ENCODE peak calls at places on chromosomes 13 and 19, in five cellular contexts. One of them, this sample, is unnamed.

GRCh38 chr13:52665325-52665724 is 12.7 kb downstream of the SUGT1 start:
- DNase-seq in right lobe of liver: no peak
- DNase-seq in suprapubic skin: no peak
- DNase-seq in tibial nerve: no peak
- DNase-seq in A549: peak
- DNase-seq in this sample: no peak

GRCh38 chr19:35860818-35861639 is 4.3 kb downstream of the KIRREL2 start:
- DNase-seq in right lobe of liver: peak
- DNase-seq in suprapubic skin: no peak
- DNase-seq in tibial nerve: no peak
- DNase-seq in A549: no peak
- DNase-seq in this sample: no peak

GRCh38 chr19:7197760-7198696 is 96.2 kb downstream of the INSR start:
- DNase-seq in right lobe of liver: peak
- DNase-seq in suprapubic skin: peak
- DNase-seq in tibial nerve: peak
- DNase-seq in A549: peak
- DNase-seq in this sample: peak

GRCh38 chr19:40229484-40229883 is 3.0 kb upstream of the CCNP start:
- DNase-seq in right lobe of liver: no peak
- DNase-seq in suprapubic skin: no peak
- DNase-seq in tibial nerve: no peak
- DNase-seq in A549: peak
- DNase-seq in this sample: no peak

GRCh38 chr19:38699027-38699346 is 45.3 kb downstream of the CAPN12 start:
- DNase-seq in right lobe of liver: no peak
- DNase-seq in suprapubic skin: no peak
- DNase-seq in tibial nerve: no peak
- DNase-seq in A549: no peak
- DNase-seq in this sample: no peak

GRCh38 chr13:41614671-41615519 is 157.5 kb downstream of the RGCC start:
- DNase-seq in right lobe of liver: no peak
- DNase-seq in suprapubic skin: no peak
- DNase-seq in tibial nerve: no peak
- DNase-seq in A549: no peak
- DNase-seq in this sample: no peak

GRCh38 chr19:4550479-4551050 is 8.9 kb downstream of the SEMA6B start:
- DNase-seq in right lobe of liver: no peak
- DNase-seq in suprapubic skin: no peak
- DNase-seq in tibial nerve: no peak
- DNase-seq in A549: no peak
- DNase-seq in this sample: no peak

GRCh38 chr19:7868671-7869452 is 5.3 kb downstream of the PRR36 start:
- DNase-seq in right lobe of liver: peak
- DNase-seq in suprapubic skin: no peak
- DNase-seq in tibial nerve: peak
- DNase-seq in A549: peak
- DNase-seq in this sample: peak

GRCh38 chr19:34213283-34213682 is 41.0 kb downstream of the LSM14A start:
- DNase-seq in right lobe of liver: no peak
- DNase-seq in suprapubic skin: no peak
- DNase-seq in tibial nerve: no peak
- DNase-seq in A549: no peak
- DNase-seq in this sample: no peak

GRCh38 chr13:82634946-82635345 is 1247.3 kb downstream of the SLITRK1 start:
- DNase-seq in right lobe of liver: no peak
- DNase-seq in suprapubic skin: no peak
- DNase-seq in tibial nerve: no peak
- DNase-seq in A549: no peak
- DNase-seq in this sample: no peak

GRCh38 chr13:110387451-110388140 is 80.5 kb downstream of the COL4A2 start:
- DNase-seq in right lobe of liver: no peak
- DNase-seq in suprapubic skin: no peak
- DNase-seq in tibial nerve: no peak
- DNase-seq in A549: no peak
- DNase-seq in this sample: peak

GRCh38 chr19:57088125-57088524 is 31.7 kb upstream of the USP29 start:
- DNase-seq in right lobe of liver: no peak
- DNase-seq in suprapubic skin: no peak
- DNase-seq in tibial nerve: no peak
- DNase-seq in A549: no peak
- DNase-seq in this sample: no peak

GRCh38 chr19:10544753-10545251 is 1.1 kb downstream of the ATG4D start:
- DNase-seq in right lobe of liver: peak
- DNase-seq in suprapubic skin: no peak
- DNase-seq in tibial nerve: no peak
- DNase-seq in A549: no peak
- DNase-seq in this sample: no peak

GRCh38 chr19:14830702-14831101 is 4.3 kb downstream of the OR7A5 start:
- DNase-seq in right lobe of liver: no peak
- DNase-seq in suprapubic skin: no peak
- DNase-seq in tibial nerve: no peak
- DNase-seq in A549: no peak
- DNase-seq in this sample: no peak

GRCh38 chr19:752652-753517 is 2.0 kb downstream of the MISP start:
- DNase-seq in right lobe of liver: no peak
- DNase-seq in suprapubic skin: no peak
- DNase-seq in tibial nerve: peak
- DNase-seq in A549: peak
- DNase-seq in this sample: peak

GRCh38 chr13:99009987-99010551 is 32.2 kb upstream of the DOCK9 start:
- DNase-seq in right lobe of liver: no peak
- DNase-seq in suprapubic skin: no peak
- DNase-seq in tibial nerve: no peak
- DNase-seq in A549: no peak
- DNase-seq in this sample: no peak

GRCh38 chr13:106491463-106491862 is 44.0 kb downstream of the EFNB2 start:
- DNase-seq in right lobe of liver: no peak
- DNase-seq in suprapubic skin: no peak
- DNase-seq in tibial nerve: no peak
- DNase-seq in A549: no peak
- DNase-seq in this sample: no peak

GRCh38 chr19:5507056-5507624 is 51.9 kb downstream of the ZNRF4 start:
- DNase-seq in right lobe of liver: no peak
- DNase-seq in suprapubic skin: no peak
- DNase-seq in tibial nerve: no peak
- DNase-seq in A549: no peak
- DNase-seq in this sample: no peak

GRCh38 chr13:95749545-95749944 is 72.6 kb downstream of the DNAJC3 start:
- DNase-seq in right lobe of liver: no peak
- DNase-seq in suprapubic skin: no peak
- DNase-seq in tibial nerve: no peak
- DNase-seq in A549: no peak
- DNase-seq in this sample: no peak

GRCh38 chr19:610071-610800 is 20.6 kb downstream of the HCN2 start:
- DNase-seq in right lobe of liver: no peak
- DNase-seq in suprapubic skin: no peak
- DNase-seq in tibial nerve: no peak
- DNase-seq in A549: no peak
- DNase-seq in this sample: no peak

GRCh38 chr13:112968380-112968909 is 569 bp upstream of the MCF2L start:
- DNase-seq in right lobe of liver: peak
- DNase-seq in suprapubic skin: peak
- DNase-seq in tibial nerve: no peak
- DNase-seq in A549: no peak
- DNase-seq in this sample: no peak

GRCh38 chr13:88744289-88744688 is 1073.1 kb downstream of the SLITRK5 start:
- DNase-seq in right lobe of liver: no peak
- DNase-seq in suprapubic skin: no peak
- DNase-seq in tibial nerve: no peak
- DNase-seq in A549: no peak
- DNase-seq in this sample: no peak

GRCh38 chr13:29943301-29944085 is 93.1 kb upstream of the UBL3 start:
- DNase-seq in right lobe of liver: no peak
- DNase-seq in suprapubic skin: no peak
- DNase-seq in tibial nerve: no peak
- DNase-seq in A549: no peak
- DNase-seq in this sample: no peak

GRCh38 chr19:52600639-52601024 is 30.5 kb downstream of the ZNF701 start:
- DNase-seq in right lobe of liver: peak
- DNase-seq in suprapubic skin: peak
- DNase-seq in tibial nerve: no peak
- DNase-seq in A549: no peak
- DNase-seq in this sample: peak

GRCh38 chr13:71522976-71523517 is 344.0 kb downstream of the DACH1 start:
- DNase-seq in right lobe of liver: no peak
- DNase-seq in suprapubic skin: no peak
- DNase-seq in tibial nerve: no peak
- DNase-seq in A549: no peak
- DNase-seq in this sample: no peak

GRCh38 chr13:97072297-97072696 is 78.0 kb upstream of the OXGR1 start:
- DNase-seq in right lobe of liver: no peak
- DNase-seq in suprapubic skin: no peak
- DNase-seq in tibial nerve: no peak
- DNase-seq in A549: no peak
- DNase-seq in this sample: no peak

GRCh38 chr13:98390086-98390697 is 186.7 kb downstream of the STK24 start:
- DNase-seq in right lobe of liver: no peak
- DNase-seq in suprapubic skin: no peak
- DNase-seq in tibial nerve: no peak
- DNase-seq in A549: no peak
- DNase-seq in this sample: no peak

GRCh38 chr19:44738603-44739585 is 9.6 kb upstream of the BCL3 start:
- DNase-seq in right lobe of liver: peak
- DNase-seq in suprapubic skin: no peak
- DNase-seq in tibial nerve: no peak
- DNase-seq in A549: peak
- DNase-seq in this sample: no peak

GRCh38 chr19:42229855-42230331 is 9.8 kb downstream of the ZNF526 start:
- DNase-seq in right lobe of liver: no peak
- DNase-seq in suprapubic skin: no peak
- DNase-seq in tibial nerve: no peak
- DNase-seq in A549: peak
- DNase-seq in this sample: no peak

GRCh38 chr13:44651209-44651608 is 75.1 kb upstream of the TSC22D1 start:
- DNase-seq in right lobe of liver: no peak
- DNase-seq in suprapubic skin: no peak
- DNase-seq in tibial nerve: no peak
- DNase-seq in A549: no peak
- DNase-seq in this sample: no peak

GRCh38 chr13:101614491-101614890 is 162.0 kb downstream of the ITGBL1 start:
- DNase-seq in right lobe of liver: no peak
- DNase-seq in suprapubic skin: no peak
- DNase-seq in tibial nerve: no peak
- DNase-seq in A549: no peak
- DNase-seq in this sample: no peak

GRCh38 chr19:6047741-6048231 is 62.5 kb downstream of the RFX2 start:
- DNase-seq in right lobe of liver: no peak
- DNase-seq in suprapubic skin: no peak
- DNase-seq in tibial nerve: no peak
- DNase-seq in A549: peak
- DNase-seq in this sample: no peak

GRCh38 chr13:33918199-33918932 is 100.4 kb downstream of the RFC3 start:
- DNase-seq in right lobe of liver: no peak
- DNase-seq in suprapubic skin: no peak
- DNase-seq in tibial nerve: no peak
- DNase-seq in A549: peak
- DNase-seq in this sample: no peak

GRCh38 chr13:73522937-73523336 is 464.1 kb downstream of the KLF5 start:
- DNase-seq in right lobe of liver: no peak
- DNase-seq in suprapubic skin: no peak
- DNase-seq in tibial nerve: no peak
- DNase-seq in A549: no peak
- DNase-seq in this sample: no peak

GRCh38 chr19:3969435-3970312 is 1.2 kb downstream of the DAPK3 start:
- DNase-seq in right lobe of liver: no peak
- DNase-seq in suprapubic skin: no peak
- DNase-seq in tibial nerve: no peak
- DNase-seq in A549: peak
- DNase-seq in this sample: no peak

GRCh38 chr19:17385878-17386611 is 8.0 kb downstream of the CCDC194 start:
- DNase-seq in right lobe of liver: peak
- DNase-seq in suprapubic skin: no peak
- DNase-seq in tibial nerve: peak
- DNase-seq in A549: peak
- DNase-seq in this sample: peak

GRCh38 chr19:17389288-17389687 is 4.7 kb downstream of the CCDC194 start:
- DNase-seq in right lobe of liver: no peak
- DNase-seq in suprapubic skin: no peak
- DNase-seq in tibial nerve: no peak
- DNase-seq in A549: no peak
- DNase-seq in this sample: no peak

GRCh38 chr19:17390665-17391370 is 3.2 kb downstream of the CCDC194 start:
- DNase-seq in right lobe of liver: peak
- DNase-seq in suprapubic skin: peak
- DNase-seq in tibial nerve: peak
- DNase-seq in A549: peak
- DNase-seq in this sample: peak

GRCh38 chr19:17391371-17392151 is 2.4 kb downstream of the CCDC194 start:
- DNase-seq in right lobe of liver: no peak
- DNase-seq in suprapubic skin: no peak
- DNase-seq in tibial nerve: no peak
- DNase-seq in A549: no peak
- DNase-seq in this sample: no peak

GRCh38 chr19:17389957-17390664 is 3.9 kb downstream of the CCDC194 start:
- DNase-seq in right lobe of liver: no peak
- DNase-seq in suprapubic skin: no peak
- DNase-seq in tibial nerve: no peak
- DNase-seq in A549: no peak
- DNase-seq in this sample: no peak
- H3K4me3 ChIP-seq in right lobe of liver: peak
- H3K4me3 ChIP-seq in suprapubic skin: peak
- H3K4me3 ChIP-seq in tibial nerve: peak
- H3K4me3 ChIP-seq in A549: peak
- H3K4me3 ChIP-seq in this sample: peak

GRCh38 chr19:17393914-17394313 is at the start of gene CCDC194:
- DNase-seq in right lobe of liver: peak
- DNase-seq in suprapubic skin: no peak
- DNase-seq in tibial nerve: no peak
- DNase-seq in A549: no peak
- DNase-seq in this sample: no peak
- TF ChIP-seq POLR2A in right lobe of liver: no peak
- TF ChIP-seq POLR2A in suprapubic skin: no peak
- TF ChIP-seq POLR2A in tibial nerve: no peak
- TF ChIP-seq POLR2A in A549: no peak
- TF ChIP-seq POLR2A in this sample: no peak

GRCh38 chr19:49838816-49839588 is 12.0 kb upstream of the PTOV1 start:
- DNase-seq in right lobe of liver: no peak
- DNase-seq in suprapubic skin: no peak
- DNase-seq in tibial nerve: no peak
- DNase-seq in A549: no peak
- DNase-seq in this sample: no peak
- H3K4me3 ChIP-seq in right lobe of liver: no peak
- H3K4me3 ChIP-seq in suprapubic skin: no peak
- H3K4me3 ChIP-seq in tibial nerve: no peak
- H3K4me3 ChIP-seq in A549: no peak
- H3K4me3 ChIP-seq in this sample: no peak

DNA sequence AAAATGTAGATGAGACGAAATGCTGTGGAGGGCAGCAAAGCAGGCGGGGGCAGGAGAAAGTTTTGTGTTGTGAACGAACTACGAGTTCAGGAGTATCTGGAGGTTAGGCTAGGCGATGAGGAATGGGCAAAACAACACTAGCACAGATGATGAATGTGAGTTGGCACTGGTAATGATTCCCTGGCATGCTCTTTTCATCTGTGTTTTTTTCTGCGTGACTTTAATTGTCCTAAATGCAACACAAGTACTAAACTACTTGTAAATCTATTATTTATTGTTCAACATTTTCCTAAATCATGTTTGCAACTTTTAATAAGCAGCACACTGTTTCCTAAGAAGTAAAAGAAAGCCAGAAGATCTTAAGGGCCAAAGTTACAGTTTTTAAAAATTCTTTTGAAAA is 19.2 kb downstream of the TNFSF13B start:
- DNase-seq in right lobe of liver: no peak
- DNase-seq in suprapubic skin: no peak
- DNase-seq in tibial nerve: no peak
- DNase-seq in A549: no peak
- DNase-seq in this sample: no peak
- TF ChIP-seq POLR2A in right lobe of liver: no peak
- TF ChIP-seq POLR2A in suprapubic skin: no peak
- TF ChIP-seq POLR2A in tibial nerve: no peak
- TF ChIP-seq POLR2A in A549: no peak
- TF ChIP-seq POLR2A in this sample: no peak

This sample was measured in heart left ventricle.